ENCODE peak calls at places on chromosome 4, in four cellular contexts. L, S, P and N are unnamed samples.

GRCh38 chr4:2667428-2667827 is 88.7 kb downstream of the TNIP2 start:
- DNase-seq in S (no peak), P (peak), L (no peak), N (no peak)

GRCh38 chr4:475962-476361 is 23.0 kb downstream of the ZNF721 start:
- DNase-seq in P (no peak), L (no peak), S (no peak), N (no peak)

GRCh38 chr4:2489841-2490552 is 21.1 kb downstream of the RNF4 start:
- DNase-seq in S (no peak), P (peak), L (no peak), N (no peak)

GRCh38 chr4:5165419-5166369 is 114.4 kb downstream of the STK32B start:
- DNase-seq in P (peak), S (no peak), L (no peak), N (peak)

GRCh38 chr4:8861576-8862279 is 9.9 kb downstream of the HMX1 start:
- DNase-seq in P (no peak), S (no peak), L (no peak), N (no peak)

GRCh38 chr4:101290651-101291050 is 56.7 kb downstream of the PPP3CA start:
- DNase-seq in P (no peak), S (no peak), L (no peak), N (no peak)

GRCh38 chr4:127446309-127446708 is 186.4 kb upstream of the INTU start:
- DNase-seq in S (no peak), L (no peak), P (peak), N (no peak)

GRCh38 chr4:17535906-17536305 is 20.9 kb downstream of the CLRN2 start:
- DNase-seq in S (no peak), P (no peak), L (no peak), N (no peak)

GRCh38 chr4:7195546-7196282 is 3.4 kb downstream of the SORCS2 start:
- DNase-seq in S (no peak), P (no peak), L (no peak), N (no peak)

GRCh38 chr4:14180983-14181601 is 553.6 kb upstream of the BOD1L1 start:
- DNase-seq in P (no peak), S (no peak), L (no peak), N (no peak)

GRCh38 chr4:168319486-168320019 is 1.0 kb upstream of the DDX60 start:
- DNase-seq in L (no peak), S (no peak), P (no peak), N (no peak)

GRCh38 chr4:76420901-76421581 is at the start of gene CCDC158:
- DNase-seq in P (peak), S (no peak), L (no peak), N (no peak)

GRCh38 chr4:77618383-77619241 is 13.0 kb downstream of the CXCL13 start:
- DNase-seq in P (peak), L (peak), S (peak), N (peak)

GRCh38 chr4:174252412-174252811 is 31.1 kb downstream of the FBXO8 start:
- DNase-seq in S (no peak), L (no peak), P (no peak), N (no peak)

GRCh38 chr4:10096201-10096975 is 20.2 kb downstream of the WDR1 start:
- DNase-seq in S (peak), P (peak), L (peak), N (peak)

GRCh38 chr4:8728536-8729407 is 136.2 kb downstream of the CPZ start:
- DNase-seq in P (no peak), S (no peak), L (no peak), N (no peak)

GRCh38 chr4:127140306-127140705 is 492.5 kb upstream of the INTU start:
- DNase-seq in L (no peak), S (no peak), P (peak), N (no peak)

GRCh38 chr4:89837385-89837995 is 529 bp upstream of the SNCA start:
- DNase-seq in S (no peak), P (peak), L (no peak), N (no peak)

GRCh38 chr4:78417603-78418002 is 134.0 kb upstream of the ANXA3 start:
- DNase-seq in S (no peak), P (no peak), L (no peak), N (no peak)

GRCh38 chr4:150593996-150594395 is 12.0 kb downstream of the MAB21L2 start:
- DNase-seq in L (no peak), P (peak), S (no peak), N (no peak)

GRCh38 chr4:11881364-11881763 is 452.7 kb upstream of the HS3ST1 start:
- DNase-seq in S (no peak), P (no peak), L (no peak), N (no peak)

GRCh38 chr4:170047774-170048354 is 21.7 kb upstream of the MFAP3L start:
- DNase-seq in L (peak), S (peak), P (peak), N (peak)

GRCh38 chr4:8939887-8940742 is 68.5 kb upstream of the HMX1 start:
- DNase-seq in S (no peak), L (no peak), P (no peak), N (no peak)

GRCh38 chr4:187485676-187486075 is 509.9 kb upstream of the ZFP42 start:
- DNase-seq in S (no peak), L (no peak), P (no peak), N (no peak)

GRCh38 chr4:77188498-77189187 is 31.6 kb downstream of the CCNG2 start:
- DNase-seq in S (no peak), P (no peak), L (no peak), N (no peak)

GRCh38 chr4:13733817-13734216 is 106.3 kb upstream of the BOD1L1 start:
- DNase-seq in S (no peak), L (no peak), P (no peak), N (no peak)

GRCh38 chr4:176001171-176002006 is 64.3 kb upstream of the WDR17 start:
- DNase-seq in P (peak), L (no peak), S (no peak), N (peak)

GRCh38 chr4:77001907-77002306 is 52.4 kb downstream of the SEPTIN11 start:
- DNase-seq in L (no peak), P (peak), S (no peak), N (peak)